ENCODE peak calls at places on chromosomes 4 and X, in six cellular contexts. V, P, T, G, O and J are unnamed samples.
A peak's percentile ranks its signal among the peaks of the same experiment; 100 is the strongest.

GRCh38 chr4:28879900-28880299 is 1840.3 kb upstream of the PCDH7 start:
- DNase-seq in V (no peak), P (no peak), T (no peak), G (no peak), O (no peak), J (no peak)

GRCh38 chr4:141132689-141133145 is 552 bp downstream of the RNF150 start:
- DNase-seq in V (no peak), P (peak; percentile 17), T (no peak), G (no peak), O (peak; percentile 81), J (no peak)

GRCh38 chr4:78056265-78057129 is 626 bp upstream of the FRAS1 start:
- DNase-seq in V (no peak), P (peak; percentile 63), T (no peak), G (peak; percentile 93), O (peak; percentile 90), J (peak; percentile 78)

GRCh38 chrX:13285693-13286092 is 34.2 kb downstream of the ATXN3L start:
- DNase-seq in V (no peak), P (no peak), T (no peak), G (no peak), O (no peak), J (no peak)

GRCh38 chr4:3851211-3851610 is 85.0 kb downstream of the ADRA2C start:
- DNase-seq in V (no peak), P (no peak), T (no peak), G (no peak), O (no peak), J (no peak)

GRCh38 chr4:10694151-10694825 is 9.7 kb upstream of the CLNK start:
- DNase-seq in V (no peak), P (no peak), T (no peak), G (no peak), O (no peak), J (no peak)

GRCh38 chr4:74503580-74503979 is 58.6 kb downstream of the AREG start:
- DNase-seq in V (no peak), P (no peak), T (no peak), G (no peak), O (no peak), J (no peak)

GRCh38 chrX:132751043-132751690 is 207.3 kb downstream of the HS6ST2 start:
- DNase-seq in V (no peak), P (no peak), T (no peak), G (no peak), O (no peak), J (no peak)

GRCh38 chrX:110944323-110944761 is 148.7 kb upstream of the CHRDL1 start:
- DNase-seq in V (no peak), P (peak; percentile 47), T (no peak), G (no peak), O (no peak), J (no peak)

GRCh38 chr4:183099537-183100297 is 660 bp downstream of the WWC2 start:
- DNase-seq in V (no peak), P (no peak), T (no peak), G (no peak), O (peak; percentile 74), J (no peak)

GRCh38 chr4:177128306-177128705 is 181.4 kb upstream of the NEIL3 start:
- DNase-seq in V (no peak), P (no peak), T (no peak), G (no peak), O (no peak), J (no peak)

GRCh38 chr4:5448286-5448685 is 260.1 kb downstream of the EVC2 start:
- DNase-seq in V (no peak), P (no peak), T (no peak), G (no peak), O (no peak), J (no peak)

GRCh38 chr4:40502936-40503335 is 126.7 kb downstream of the RBM47 start:
- DNase-seq in V (no peak), P (no peak), T (no peak), G (no peak), O (no peak), J (no peak)

GRCh38 chrX:150363561-150364346 is 637 bp downstream of the MAMLD1 start:
- DNase-seq in V (no peak), P (no peak), T (no peak), G (no peak), O (no peak), J (no peak)

GRCh38 chr4:144820706-144821105 is 174.8 kb downstream of the HHIP start:
- DNase-seq in V (no peak), P (no peak), T (no peak), G (no peak), O (no peak), J (no peak)

GRCh38 chr4:136741468-136741867 is 790.8 kb downstream of the PCDH18 start:
- DNase-seq in V (no peak), P (no peak), T (no peak), G (no peak), O (no peak), J (no peak)

DNA sequence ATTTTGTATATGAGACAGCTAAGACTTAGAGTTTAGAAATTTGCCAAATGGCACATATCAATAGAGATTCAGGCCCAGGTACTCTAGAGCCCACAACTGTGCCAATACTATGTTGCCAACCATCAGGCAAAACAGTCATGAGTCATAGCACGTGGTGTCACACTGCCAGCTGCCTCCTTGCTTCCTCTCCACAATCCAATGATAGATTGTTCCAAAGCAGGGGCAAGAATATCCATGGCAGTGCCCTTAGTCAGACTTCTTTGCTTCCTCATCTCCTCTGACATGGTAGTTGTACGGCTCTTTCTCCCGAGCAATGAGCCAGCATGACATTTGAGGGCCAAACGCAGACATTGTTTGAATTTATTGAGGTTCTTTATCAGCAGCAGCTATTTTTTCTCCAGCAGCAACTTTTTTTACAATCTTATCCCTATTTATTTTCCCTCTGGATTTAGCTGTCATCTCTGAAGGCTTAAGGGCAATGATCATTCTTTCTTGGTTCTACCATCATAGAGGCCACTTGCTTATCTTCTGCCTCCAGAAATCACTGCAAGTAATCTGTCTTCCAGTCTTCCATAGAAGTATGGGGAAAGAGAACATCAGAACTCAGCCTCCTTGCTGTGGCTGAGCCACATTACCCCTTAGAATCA is 169.7 kb downstream of the COL4A6 start:
- DNase-seq in V (no peak), P (no peak), T (no peak), G (no peak), O (no peak), J (no peak)
- H3K27ac ChIP-seq in V (no peak overlapping the region), P (no peak overlapping the region), T (no peak overlapping the region), G (no peak overlapping the region), O (peak overlapping the region; percentile 64), J (no peak overlapping the region)

DNA sequence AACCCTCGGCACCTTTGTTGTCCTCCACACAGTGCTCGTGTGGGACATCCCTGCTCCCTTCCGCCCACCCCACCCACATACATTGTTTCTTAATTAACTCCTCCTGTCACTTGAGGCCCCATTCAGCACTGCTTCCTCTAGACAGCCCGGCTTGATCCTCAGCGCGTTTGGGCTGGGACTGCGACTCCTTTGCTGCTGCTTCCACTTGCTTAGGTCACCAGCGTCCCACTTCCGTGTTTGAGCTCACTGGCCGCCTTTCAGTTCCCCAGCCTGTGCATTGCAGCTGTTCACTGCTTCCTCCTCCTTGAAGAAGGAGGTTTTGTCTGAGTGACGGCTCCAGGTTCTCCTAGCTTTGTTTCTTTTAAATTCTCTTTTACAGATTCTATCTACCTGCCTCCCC is 16.1 kb downstream of the RNF4 start:
- DNase-seq in V (no peak), P (peak; percentile 58), T (peak; percentile 62), G (no peak), O (peak; percentile 88), J (peak; percentile 75)
- TF ChIP-seq POLR2AphosphoS5 in V (no peak), P (no peak), T (peak; percentile 57), G (no peak), O (peak; percentile 41), J (no peak)

DNA sequence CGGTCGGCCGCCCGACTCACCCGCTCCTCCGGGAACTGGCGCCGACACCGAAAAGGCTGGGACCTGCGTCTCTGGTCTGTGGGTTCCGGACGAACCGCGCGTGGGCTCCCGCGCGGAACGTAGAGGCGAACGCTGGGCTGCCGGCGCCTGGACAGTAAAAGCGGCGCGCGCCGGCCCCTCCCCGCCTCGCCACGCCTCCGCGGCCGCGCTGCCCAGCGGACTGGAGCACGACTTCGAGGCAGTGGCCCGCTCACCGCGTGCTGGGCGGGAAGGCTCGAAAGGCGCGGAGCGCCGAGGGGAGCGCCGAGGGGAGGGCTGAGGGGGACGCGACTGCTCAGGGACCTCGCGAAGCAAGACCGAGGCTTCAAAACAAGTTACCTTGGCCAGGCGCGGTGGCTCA is at the start of gene TAF7L:
- DNase-seq in V (no peak), P (no peak), T (no peak), G (no peak), O (no peak), J (no peak)
- H3K27ac ChIP-seq in V (no peak within 1 kb of the TSS), P (no peak within 1 kb of the TSS), T (no peak within 1 kb of the TSS), G (no peak within 1 kb of the TSS), O (no peak within 1 kb of the TSS), J (no peak within 1 kb of the TSS)

GRCh38 chr4:66034671-66035070 is 364.4 kb upstream of the EPHA5 start:
- DNase-seq in V (no peak), P (no peak), T (no peak), G (no peak), O (no peak), J (no peak)
- TF ChIP-seq POLR2AphosphoS5 in V (no peak), P (no peak), T (no peak), G (no peak), O (no peak), J (no peak)

DNA sequence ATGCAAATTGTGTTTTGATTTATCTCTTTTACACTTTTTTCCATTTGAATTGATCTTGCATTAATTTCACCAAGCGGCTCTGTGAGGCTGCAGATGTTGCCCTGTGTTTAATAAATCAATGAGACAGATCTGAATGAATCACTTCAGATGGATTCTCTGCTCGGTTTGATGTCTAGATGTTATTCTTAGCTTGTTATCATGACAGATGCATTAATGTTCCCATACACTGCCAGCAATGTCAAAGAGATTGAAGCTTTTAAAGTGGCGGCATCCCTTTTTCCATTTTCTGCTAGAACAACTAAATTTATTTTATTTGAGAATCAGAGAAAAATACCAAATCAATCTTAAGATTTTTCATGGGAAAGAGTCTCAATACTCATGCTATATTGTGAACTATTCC is 6.3 kb downstream of the DACH2 start:
- DNase-seq in V (no peak), P (no peak), T (no peak), G (no peak), O (no peak), J (no peak)
- H3K27ac ChIP-seq in V (no peak overlapping the region), P (no peak overlapping the region), T (no peak overlapping the region), G (no peak overlapping the region), O (no peak overlapping the region), J (no peak overlapping the region)

DNA sequence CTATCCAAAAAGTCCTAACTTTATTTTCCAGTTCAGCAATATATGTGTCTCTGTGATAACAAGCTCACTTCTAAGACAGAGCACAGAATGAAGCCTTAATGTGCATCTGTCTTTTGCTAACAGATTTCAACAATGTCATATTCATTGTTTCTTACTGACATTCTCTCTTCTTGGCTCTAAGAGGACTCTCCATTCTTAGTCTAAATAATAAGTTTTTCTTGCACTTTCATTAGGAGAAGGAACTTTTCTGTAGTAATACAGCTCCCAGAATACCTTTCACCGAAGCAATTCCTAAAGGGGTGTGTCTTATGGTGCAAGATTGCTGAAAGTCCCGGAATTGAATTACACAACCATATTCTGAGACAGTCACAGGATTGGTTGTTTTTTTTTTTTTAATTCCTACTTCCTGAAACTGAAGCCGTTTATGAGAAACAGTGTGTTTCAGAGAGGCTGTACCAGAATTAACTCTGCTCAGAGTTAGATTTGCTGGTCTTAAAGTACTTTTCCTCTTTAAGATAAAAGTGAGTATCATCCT is at the start of gene ALPK1:
- DNase-seq in V (no peak), P (no peak), T (no peak), G (peak; percentile 88), O (no peak), J (no peak)
- TF ChIP-seq POLR2AphosphoS5 in V (no peak), P (no peak), T (peak; percentile 53), G (peak; percentile 86), O (peak; percentile 86), J (no peak)